ENCODE peak calls at places on chromosomes 13 and 19, in eight cellular contexts. Q is stimulated activated CD4-positive, alpha-beta T cell treated with anti-CD3 and anti-CD28 coated beads, Interleukin-15, amount 100 ng/mL, for 1 hour; A is H4; I is AML-193; X is ascending aorta; J is midbrain; T is KBM-7; M is CD8-positive, alpha-beta memory T cell. Y is an unnamed sample.

GRCh38 chr19:33813391-33814101 is 16.9 kb downstream of the KCTD15 start:
- DNase-seq in Q (no peak), A (no peak), I (no peak), X (no peak), J (no peak), T (no peak), M (no peak), Y (no peak)

GRCh38 chr19:17938092-17938845 is 5.5 kb downstream of the CCDC124 start:
- DNase-seq in Q (peak; percentile 74), A (peak; percentile 77), I (peak; percentile 65), X (no peak), J (peak; percentile 77), T (peak; percentile 88), M (peak; percentile 71), Y (peak; percentile 62)

GRCh38 chr19:916645-917322 is 349 bp upstream of the KISS1R start:
- DNase-seq in Q (no peak), A (no peak), I (no peak), X (no peak), J (no peak), T (peak; percentile 39), M (no peak), Y (no peak)

GRCh38 chr13:74367193-74367592 is 233.0 kb upstream of the KLF12 start:
- DNase-seq in Q (no peak), A (no peak), I (no peak), X (no peak), J (no peak), T (no peak), M (no peak), Y (no peak)

GRCh38 chr13:75473472-75473871 is 8.5 kb downstream of the TBC1D4 start:
- DNase-seq in Q (no peak), A (no peak), I (no peak), X (no peak), J (peak; percentile 10), T (no peak), M (no peak), Y (peak; percentile 57)

GRCh38 chr13:110576736-110577476 is 15.4 kb upstream of the RAB20 start:
- DNase-seq in Q (no peak), A (no peak), I (no peak), X (no peak), J (no peak), T (no peak), M (no peak), Y (no peak)

GRCh38 chr13:60000081-60000480 is 163.6 kb downstream of the DIAPH3 start:
- DNase-seq in Q (no peak), A (no peak), I (no peak), X (no peak), J (no peak), T (no peak), M (no peak), Y (no peak)

GRCh38 chr13:98482476-98483444 is 94.1 kb downstream of the STK24 start:
- DNase-seq in Q (no peak), A (peak; percentile 72), I (no peak), X (peak; percentile 31), J (peak; percentile 22), T (no peak), M (no peak), Y (peak; percentile 52)

GRCh38 chr13:49746111-49746510 is 46.4 kb downstream of the KPNA3 start:
- DNase-seq in Q (no peak), A (no peak), I (no peak), X (no peak), J (no peak), T (no peak), M (no peak), Y (no peak)

GRCh38 chr19:12973236-12973635 is 3.9 kb downstream of the DAND5 start:
- DNase-seq in Q (no peak), A (no peak), I (no peak), X (no peak), J (no peak), T (no peak), M (no peak), Y (no peak)

GRCh38 chr19:39168258-39169142 is 28.3 kb upstream of the NCCRP1 start:
- DNase-seq in Q (no peak), A (no peak), I (no peak), X (no peak), J (no peak), T (no peak), M (no peak), Y (no peak)

GRCh38 chr19:17719730-17720486 is 628 bp downstream of the MAP1S start:
- DNase-seq in Q (peak; percentile 24), A (no peak), I (no peak), X (no peak), J (no peak), T (no peak), M (peak; percentile 4), Y (no peak)

GRCh38 chr19:54155694-54156093 is 3.8 kb downstream of the LENG1 start:
- DNase-seq in Q (no peak), A (no peak), I (no peak), X (no peak), J (no peak), T (no peak), M (no peak), Y (no peak)

GRCh38 chr19:40990972-40991381 is at the start of gene CYP2B6:
- DNase-seq in Q (no peak), A (no peak), I (no peak), X (no peak), J (no peak), T (no peak), M (no peak), Y (no peak)

GRCh38 chr19:1598777-1599459 is 6.3 kb upstream of the MBD3 start:
- DNase-seq in Q (no peak), A (no peak), I (no peak), X (no peak), J (no peak), T (no peak), M (no peak), Y (no peak)

GRCh38 chr19:33750587-33751385 is 45.9 kb upstream of the KCTD15 start:
- DNase-seq in Q (no peak), A (no peak), I (no peak), X (no peak), J (no peak), T (no peak), M (no peak), Y (no peak)

GRCh38 chr13:69579351-69579750 is 528.3 kb upstream of the ATXN8OS start:
- DNase-seq in Q (no peak), A (peak; percentile 11), I (peak; percentile 11), X (no peak), J (peak; percentile 12), T (no peak), M (no peak), Y (no peak)

GRCh38 chr13:76813874-76814273 is 72.3 kb downstream of the KCTD12 start:
- DNase-seq in Q (no peak), A (no peak), I (peak; percentile 12), X (no peak), J (no peak), T (peak; percentile 14), M (no peak), Y (no peak)

GRCh38 chr19:246551-246950 is 44.7 kb downstream of the PLPP2 start:
- DNase-seq in Q (no peak), A (no peak), I (no peak), X (no peak), J (no peak), T (no peak), M (no peak), Y (no peak)

GRCh38 chr19:47704656-47705055 is 8.6 kb upstream of the EHD2 start:
- DNase-seq in Q (no peak), A (no peak), I (no peak), X (no peak), J (no peak), T (no peak), M (no peak), Y (no peak)

GRCh38 chr13:47437411-47437810 is 540.6 kb upstream of the HTR2A start:
- DNase-seq in Q (no peak), A (peak; percentile 9), I (no peak), X (no peak), J (no peak), T (no peak), M (no peak), Y (no peak)

GRCh38 chr19:8577247-8577646 is at the start of gene MYO1F:
- DNase-seq in Q (no peak), A (no peak), I (peak; percentile 62), X (no peak), J (peak; percentile 5), T (peak; percentile 21), M (no peak), Y (peak; percentile 45)

GRCh38 chr13:113585828-113586355 is 1.3 kb downstream of the TFDP1 start:
- DNase-seq in Q (no peak), A (no peak), I (no peak), X (no peak), J (no peak), T (no peak), M (no peak), Y (no peak)

GRCh38 chr13:74132152-74132767 is 1.9 kb downstream of the KLF12 start:
- DNase-seq in Q (no peak), A (no peak), I (peak; percentile 15), X (no peak), J (peak; percentile 25), T (no peak), M (peak; percentile 66), Y (peak; percentile 24)

GRCh38 chr19:48480151-48480475 is 10.9 kb downstream of the CYTH2 start:
- DNase-seq in Q (peak; percentile 33), A (no peak), I (no peak), X (no peak), J (peak; percentile 71), T (no peak), M (no peak), Y (no peak)

GRCh38 chr19:3700242-3701032 is at the start of gene PIP5K1C:
- DNase-seq in Q (peak; percentile 95), A (peak; percentile 66), I (peak; percentile 71), X (peak; percentile 53), J (peak; percentile 88), T (peak; percentile 81), M (peak; percentile 88), Y (peak; percentile 83)

GRCh38 chr13:30576528-30576927 is 41.2 kb upstream of the USPL1 start:
- DNase-seq in Q (no peak), A (peak; percentile 57), I (no peak), X (no peak), J (no peak), T (peak; percentile 33), M (peak; percentile 67), Y (no peak)

GRCh38 chr19:14769201-14769600 is 9.2 kb downstream of the ADGRE2 start:
- DNase-seq in Q (no peak), A (no peak), I (no peak), X (no peak), J (no peak), T (no peak), M (no peak), Y (no peak)

GRCh38 chr13:111111376-111111937 is 3.7 kb upstream of the ARHGEF7 start:
- DNase-seq in Q (no peak), A (no peak), I (no peak), X (no peak), J (no peak), T (no peak), M (no peak), Y (no peak)

GRCh38 chr13:43698009-43698408 is 88.8 kb downstream of the ENOX1 start:
- DNase-seq in Q (no peak), A (no peak), I (no peak), X (no peak), J (no peak), T (no peak), M (no peak), Y (no peak)

GRCh38 chr13:94143624-94144350 is 335.7 kb downstream of the DCT start:
- DNase-seq in Q (no peak), A (no peak), I (no peak), X (no peak), J (no peak), T (no peak), M (no peak), Y (no peak)

GRCh38 chr19:15467734-15468214 is 3.4 kb upstream of the RASAL3 start:
- DNase-seq in Q (no peak), A (no peak), I (no peak), X (no peak), J (no peak), T (no peak), M (no peak), Y (no peak)

GRCh38 chr13:82076421-82076820 is 1735.5 kb upstream of the SPRY2 start:
- DNase-seq in Q (no peak), A (no peak), I (no peak), X (no peak), J (no peak), T (no peak), M (no peak), Y (no peak)

Y was measured in globus pallidus.